ENCODE peak calls at places on chromosomes 13 and 19, in seven cellular contexts. One of them, this sample, is unnamed.
A peak's percentile ranks its signal among the peaks of the same experiment; 100 is the strongest.

GRCh38 chr13:112638157-112638750 is 50.3 kb upstream of the TUBGCP3 start:
- DNase-seq in activated T-helper 1 cell treated with Interleukin-2 at 50 U/mL for 16 hours: no peak
- DNase-seq in sciatic nerve: peak; percentile 41
- DNase-seq in activated naive CD8-positive, alpha-beta T cell treated with anti-CD3 and anti-CD28 coated beads for 36 hours: no peak
- DNase-seq in left lung: no peak
- DNase-seq in posterior cingulate gyrus: no peak
- DNase-seq in left colon: peak; percentile 24
- DNase-seq in this sample: no peak

GRCh38 chr19:51031880-51032225 is 2.9 kb downstream of the KLK12 start:
- DNase-seq in activated T-helper 1 cell treated with Interleukin-2 at 50 U/mL for 16 hours: no peak
- DNase-seq in sciatic nerve: no peak
- DNase-seq in activated naive CD8-positive, alpha-beta T cell treated with anti-CD3 and anti-CD28 coated beads for 36 hours: no peak
- DNase-seq in left lung: no peak
- DNase-seq in posterior cingulate gyrus: no peak
- DNase-seq in left colon: no peak
- DNase-seq in this sample: no peak

GRCh38 chr13:46804391-46804815 is 7.4 kb upstream of the ESD start:
- DNase-seq in activated T-helper 1 cell treated with Interleukin-2 at 50 U/mL for 16 hours: no peak
- DNase-seq in sciatic nerve: no peak
- DNase-seq in activated naive CD8-positive, alpha-beta T cell treated with anti-CD3 and anti-CD28 coated beads for 36 hours: no peak
- DNase-seq in left lung: peak; percentile 15
- DNase-seq in posterior cingulate gyrus: no peak
- DNase-seq in left colon: no peak
- DNase-seq in this sample: no peak

GRCh38 chr13:91115776-91116175 is 231.7 kb upstream of the MIR17HG start:
- DNase-seq in activated T-helper 1 cell treated with Interleukin-2 at 50 U/mL for 16 hours: no peak
- DNase-seq in sciatic nerve: no peak
- DNase-seq in activated naive CD8-positive, alpha-beta T cell treated with anti-CD3 and anti-CD28 coated beads for 36 hours: no peak
- DNase-seq in left lung: no peak
- DNase-seq in posterior cingulate gyrus: no peak
- DNase-seq in left colon: no peak
- DNase-seq in this sample: no peak

GRCh38 chr19:33388817-33389573 is 15.5 kb downstream of the CEBPG start:
- DNase-seq in activated T-helper 1 cell treated with Interleukin-2 at 50 U/mL for 16 hours: no peak
- DNase-seq in sciatic nerve: peak; percentile 66
- DNase-seq in activated naive CD8-positive, alpha-beta T cell treated with anti-CD3 and anti-CD28 coated beads for 36 hours: no peak
- DNase-seq in left lung: peak; percentile 73
- DNase-seq in posterior cingulate gyrus: no peak
- DNase-seq in left colon: peak; percentile 8
- DNase-seq in this sample: no peak

GRCh38 chr19:43555185-43555770 is 20.0 kb downstream of the XRCC1 start:
- DNase-seq in activated T-helper 1 cell treated with Interleukin-2 at 50 U/mL for 16 hours: peak; percentile 68
- DNase-seq in sciatic nerve: peak; percentile 82
- DNase-seq in activated naive CD8-positive, alpha-beta T cell treated with anti-CD3 and anti-CD28 coated beads for 36 hours: peak; percentile 74
- DNase-seq in left lung: no peak
- DNase-seq in posterior cingulate gyrus: peak; percentile 73
- DNase-seq in left colon: peak; percentile 87
- DNase-seq in this sample: peak; percentile 59

GRCh38 chr13:103878891-103879605 is 812.8 kb upstream of the SLC10A2 start:
- DNase-seq in activated T-helper 1 cell treated with Interleukin-2 at 50 U/mL for 16 hours: no peak
- DNase-seq in sciatic nerve: no peak
- DNase-seq in activated naive CD8-positive, alpha-beta T cell treated with anti-CD3 and anti-CD28 coated beads for 36 hours: no peak
- DNase-seq in left lung: no peak
- DNase-seq in posterior cingulate gyrus: no peak
- DNase-seq in left colon: no peak
- DNase-seq in this sample: no peak

GRCh38 chr13:20159646-20160345 is 1.1 kb downstream of the GJA3 start:
- DNase-seq in activated T-helper 1 cell treated with Interleukin-2 at 50 U/mL for 16 hours: no peak
- DNase-seq in sciatic nerve: no peak
- DNase-seq in activated naive CD8-positive, alpha-beta T cell treated with anti-CD3 and anti-CD28 coated beads for 36 hours: no peak
- DNase-seq in left lung: no peak
- DNase-seq in posterior cingulate gyrus: no peak
- DNase-seq in left colon: no peak
- DNase-seq in this sample: no peak

GRCh38 chr13:42350141-42350540 is 78.2 kb downstream of the AKAP11 start:
- DNase-seq in activated T-helper 1 cell treated with Interleukin-2 at 50 U/mL for 16 hours: no peak
- DNase-seq in sciatic nerve: no peak
- DNase-seq in activated naive CD8-positive, alpha-beta T cell treated with anti-CD3 and anti-CD28 coated beads for 36 hours: no peak
- DNase-seq in left lung: no peak
- DNase-seq in posterior cingulate gyrus: no peak
- DNase-seq in left colon: no peak
- DNase-seq in this sample: no peak

GRCh38 chr13:110067355-110068175 is 239.4 kb downstream of the COL4A1 start:
- DNase-seq in activated T-helper 1 cell treated with Interleukin-2 at 50 U/mL for 16 hours: no peak
- DNase-seq in sciatic nerve: no peak
- DNase-seq in activated naive CD8-positive, alpha-beta T cell treated with anti-CD3 and anti-CD28 coated beads for 36 hours: no peak
- DNase-seq in left lung: no peak
- DNase-seq in posterior cingulate gyrus: no peak
- DNase-seq in left colon: no peak
- DNase-seq in this sample: no peak

GRCh38 chr19:58558623-58559274 is 338 bp upstream of the UBE2M start:
- DNase-seq in activated T-helper 1 cell treated with Interleukin-2 at 50 U/mL for 16 hours: peak; percentile 100
- DNase-seq in sciatic nerve: peak; percentile 100
- DNase-seq in activated naive CD8-positive, alpha-beta T cell treated with anti-CD3 and anti-CD28 coated beads for 36 hours: peak; percentile 100
- DNase-seq in left lung: peak; percentile 99
- DNase-seq in posterior cingulate gyrus: peak; percentile 98
- DNase-seq in left colon: peak; percentile 99
- DNase-seq in this sample: peak; percentile 100

GRCh38 chr13:52725302-52725701 is 14.3 kb downstream of the CNMD start:
- DNase-seq in activated T-helper 1 cell treated with Interleukin-2 at 50 U/mL for 16 hours: no peak
- DNase-seq in sciatic nerve: no peak
- DNase-seq in activated naive CD8-positive, alpha-beta T cell treated with anti-CD3 and anti-CD28 coated beads for 36 hours: no peak
- DNase-seq in left lung: no peak
- DNase-seq in posterior cingulate gyrus: no peak
- DNase-seq in left colon: no peak
- DNase-seq in this sample: no peak

GRCh38 chr13:98575009-98575866 is 1.7 kb downstream of the STK24 start:
- DNase-seq in activated T-helper 1 cell treated with Interleukin-2 at 50 U/mL for 16 hours: no peak
- DNase-seq in sciatic nerve: no peak
- DNase-seq in activated naive CD8-positive, alpha-beta T cell treated with anti-CD3 and anti-CD28 coated beads for 36 hours: no peak
- DNase-seq in left lung: no peak
- DNase-seq in posterior cingulate gyrus: no peak
- DNase-seq in left colon: no peak
- DNase-seq in this sample: no peak

GRCh38 chr13:109500146-109500773 is 286.1 kb downstream of the IRS2 start:
- DNase-seq in activated T-helper 1 cell treated with Interleukin-2 at 50 U/mL for 16 hours: no peak
- DNase-seq in sciatic nerve: no peak
- DNase-seq in activated naive CD8-positive, alpha-beta T cell treated with anti-CD3 and anti-CD28 coated beads for 36 hours: no peak
- DNase-seq in left lung: no peak
- DNase-seq in posterior cingulate gyrus: no peak
- DNase-seq in left colon: no peak
- DNase-seq in this sample: no peak

GRCh38 chr13:23421596-23421995 is 11.9 kb downstream of the SACS start:
- DNase-seq in activated T-helper 1 cell treated with Interleukin-2 at 50 U/mL for 16 hours: no peak
- DNase-seq in sciatic nerve: no peak
- DNase-seq in activated naive CD8-positive, alpha-beta T cell treated with anti-CD3 and anti-CD28 coated beads for 36 hours: no peak
- DNase-seq in left lung: no peak
- DNase-seq in posterior cingulate gyrus: no peak
- DNase-seq in left colon: no peak
- DNase-seq in this sample: no peak

GRCh38 chr13:26219726-26220125 is 2.4 kb downstream of the RNF6 start:
- DNase-seq in activated T-helper 1 cell treated with Interleukin-2 at 50 U/mL for 16 hours: no peak
- DNase-seq in sciatic nerve: no peak
- DNase-seq in activated naive CD8-positive, alpha-beta T cell treated with anti-CD3 and anti-CD28 coated beads for 36 hours: no peak
- DNase-seq in left lung: no peak
- DNase-seq in posterior cingulate gyrus: no peak
- DNase-seq in left colon: no peak
- DNase-seq in this sample: no peak

GRCh38 chr13:93740334-93740733 is 513.7 kb downstream of the GPC6 start:
- DNase-seq in activated T-helper 1 cell treated with Interleukin-2 at 50 U/mL for 16 hours: no peak
- DNase-seq in sciatic nerve: no peak
- DNase-seq in activated naive CD8-positive, alpha-beta T cell treated with anti-CD3 and anti-CD28 coated beads for 36 hours: no peak
- DNase-seq in left lung: no peak
- DNase-seq in posterior cingulate gyrus: no peak
- DNase-seq in left colon: no peak
- DNase-seq in this sample: no peak

GRCh38 chr13:72284791-72285190 is 417.8 kb upstream of the DACH1 start:
- DNase-seq in activated T-helper 1 cell treated with Interleukin-2 at 50 U/mL for 16 hours: no peak
- DNase-seq in sciatic nerve: no peak
- DNase-seq in activated naive CD8-positive, alpha-beta T cell treated with anti-CD3 and anti-CD28 coated beads for 36 hours: no peak
- DNase-seq in left lung: no peak
- DNase-seq in posterior cingulate gyrus: no peak
- DNase-seq in left colon: no peak
- DNase-seq in this sample: no peak

GRCh38 chr19:44782729-44783128 is 5.0 kb downstream of the CBLC start:
- DNase-seq in activated T-helper 1 cell treated with Interleukin-2 at 50 U/mL for 16 hours: no peak
- DNase-seq in sciatic nerve: no peak
- DNase-seq in activated naive CD8-positive, alpha-beta T cell treated with anti-CD3 and anti-CD28 coated beads for 36 hours: no peak
- DNase-seq in left lung: no peak
- DNase-seq in posterior cingulate gyrus: no peak
- DNase-seq in left colon: no peak
- DNase-seq in this sample: no peak

GRCh38 chr19:29524912-29525870 is 603 bp upstream of the VSTM2B start:
- DNase-seq in activated T-helper 1 cell treated with Interleukin-2 at 50 U/mL for 16 hours: no peak
- DNase-seq in sciatic nerve: no peak
- DNase-seq in activated naive CD8-positive, alpha-beta T cell treated with anti-CD3 and anti-CD28 coated beads for 36 hours: peak; percentile 18
- DNase-seq in left lung: no peak
- DNase-seq in posterior cingulate gyrus: peak; percentile 61
- DNase-seq in left colon: no peak
- DNase-seq in this sample: no peak

GRCh38 chr19:51094696-51095279 is 12.1 kb upstream of the KLK14 start:
- DNase-seq in activated T-helper 1 cell treated with Interleukin-2 at 50 U/mL for 16 hours: no peak
- DNase-seq in sciatic nerve: no peak
- DNase-seq in activated naive CD8-positive, alpha-beta T cell treated with anti-CD3 and anti-CD28 coated beads for 36 hours: peak; percentile 22
- DNase-seq in left lung: no peak
- DNase-seq in posterior cingulate gyrus: no peak
- DNase-seq in left colon: no peak
- DNase-seq in this sample: no peak